ENCODE peak calls at places on chromosomes 11 and 22, in nine cellular contexts. One of them, this sample, is unnamed.

GRCh38 chr22:32317524-32317923 is 40.1 kb upstream of the RFPL3 start:
- DNase-seq in AML-193: no peak
- DNase-seq in SK-MEL-5: no peak
- DNase-seq in NB4: no peak
- DNase-seq in EH: no peak
- DNase-seq in activated CD4-positive, alpha-beta T cell treated with anti-CD3 and anti-CD28 coated beads for 24 hours: no peak
- DNase-seq in A172: no peak
- DNase-seq in anterior cingulate cortex: no peak
- DNase-seq in foreskin fibroblast: no peak
- DNase-seq in this sample: no peak

GRCh38 chr22:41048791-41049717 is 43.3 kb upstream of the EP300 start:
- DNase-seq in activated CD4-positive, alpha-beta T cell treated with anti-CD3 and anti-CD28 coated beads for 24 hours: no peak
- DNase-seq in anterior cingulate cortex: peak; percentile 16
- DNase-seq in NB4: no peak
- DNase-seq in EH: peak; percentile 96
- DNase-seq in AML-193: no peak
- DNase-seq in foreskin fibroblast: peak; percentile 69
- DNase-seq in SK-MEL-5: no peak
- DNase-seq in A172: peak; percentile 67
- DNase-seq in this sample: no peak

GRCh38 chr11:2342981-2343380 is 34.1 kb upstream of the CD81 start:
- DNase-seq in foreskin fibroblast: peak; percentile 5
- DNase-seq in anterior cingulate cortex: no peak
- DNase-seq in NB4: no peak
- DNase-seq in EH: no peak
- DNase-seq in activated CD4-positive, alpha-beta T cell treated with anti-CD3 and anti-CD28 coated beads for 24 hours: no peak
- DNase-seq in SK-MEL-5: peak; percentile 26
- DNase-seq in AML-193: no peak
- DNase-seq in A172: no peak
- DNase-seq in this sample: no peak

GRCh38 chr22:21652547-21653545 is 10.7 kb downstream of the SDF2L1 start:
- DNase-seq in foreskin fibroblast: no peak
- DNase-seq in EH: no peak
- DNase-seq in AML-193: no peak
- DNase-seq in A172: no peak
- DNase-seq in NB4: no peak
- DNase-seq in SK-MEL-5: no peak
- DNase-seq in anterior cingulate cortex: no peak
- DNase-seq in activated CD4-positive, alpha-beta T cell treated with anti-CD3 and anti-CD28 coated beads for 24 hours: no peak
- DNase-seq in this sample: no peak

GRCh38 chr11:72123117-72123653 is 10.7 kb upstream of the ANAPC15 start:
- DNase-seq in EH: peak; percentile 46
- DNase-seq in activated CD4-positive, alpha-beta T cell treated with anti-CD3 and anti-CD28 coated beads for 24 hours: no peak
- DNase-seq in foreskin fibroblast: no peak
- DNase-seq in NB4: no peak
- DNase-seq in AML-193: no peak
- DNase-seq in A172: no peak
- DNase-seq in anterior cingulate cortex: no peak
- DNase-seq in SK-MEL-5: no peak
- DNase-seq in this sample: no peak

GRCh38 chr11:79708319-79708928 is 267.6 kb upstream of the TENM4 start:
- DNase-seq in foreskin fibroblast: no peak
- DNase-seq in SK-MEL-5: peak; percentile 62
- DNase-seq in AML-193: peak; percentile 39
- DNase-seq in anterior cingulate cortex: no peak
- DNase-seq in activated CD4-positive, alpha-beta T cell treated with anti-CD3 and anti-CD28 coated beads for 24 hours: no peak
- DNase-seq in EH: peak; percentile 44
- DNase-seq in NB4: peak; percentile 62
- DNase-seq in A172: peak; percentile 42
- DNase-seq in this sample: no peak

GRCh38 chr11:47154738-47155570 is 21.7 kb downstream of the ARFGAP2 start:
- DNase-seq in AML-193: no peak
- DNase-seq in EH: no peak
- DNase-seq in foreskin fibroblast: no peak
- DNase-seq in activated CD4-positive, alpha-beta T cell treated with anti-CD3 and anti-CD28 coated beads for 24 hours: no peak
- DNase-seq in SK-MEL-5: peak; percentile 91
- DNase-seq in NB4: no peak
- DNase-seq in A172: no peak
- DNase-seq in anterior cingulate cortex: peak; percentile 36
- DNase-seq in this sample: no peak

GRCh38 chr11:86069408-86070086 is 663 bp upstream of the PICALM start:
- DNase-seq in A172: peak; percentile 98
- DNase-seq in foreskin fibroblast: peak; percentile 91
- DNase-seq in NB4: peak; percentile 94
- DNase-seq in EH: peak; percentile 99
- DNase-seq in AML-193: peak; percentile 85
- DNase-seq in SK-MEL-5: peak; percentile 59
- DNase-seq in anterior cingulate cortex: no peak
- DNase-seq in activated CD4-positive, alpha-beta T cell treated with anti-CD3 and anti-CD28 coated beads for 24 hours: no peak
- DNase-seq in this sample: no peak